ENCODE peak calls at places on chromosomes 16 and 17, in ten cellular contexts. P is keratinocyte, B is H9, R is HepG2, J is neural progenitor cell, D is mammary epithelial cell, C is neuronal stem cell, Z is IMR-90, G is endothelial cell of umbilical vein, O is SK-N-MC. U is an unnamed sample.

GRCh38 chr17:78960945-78961344 is 18.8 kb downstream of the LGALS3BP start:
- DNase-seq in P (no peak), B (no peak), R (peak; percentile 46), J (no peak), D (no peak), C (no peak), Z (no peak), G (no peak), O (no peak), U (no peak)

GRCh38 chr17:3870871-3871306 is 22.0 kb downstream of the CAMKK1 start:
- DNase-seq in P (no peak), B (no peak), R (no peak), J (no peak), D (no peak), C (no peak), Z (no peak), G (peak; percentile 66), O (no peak), U (peak; percentile 43)

GRCh38 chr17:44536090-44536960 is 21.0 kb upstream of the FZD2 start:
- DNase-seq in P (no peak), B (peak; percentile 46), R (no peak), J (no peak), D (no peak), C (no peak), Z (no peak), G (peak; percentile 56), O (peak; percentile 55), U (no peak)

GRCh38 chr16:27595461-27595860 is 45.5 kb downstream of the KATNIP start:
- DNase-seq in P (no peak), B (no peak), R (no peak), J (no peak), D (no peak), C (no peak), Z (no peak), G (no peak), O (no peak), U (no peak)

GRCh38 chr17:29567362-29568330 is 809 bp upstream of the ABHD15 start:
- DNase-seq in P (no peak), B (peak; percentile 83), R (peak; percentile 47), J (peak; percentile 84), D (peak; percentile 59), C (peak; percentile 64), Z (peak; percentile 25), G (peak; percentile 46), O (no peak), U (peak; percentile 80)

GRCh38 chr17:12637015-12637414 is 28.7 kb upstream of the MYOCD start:
- DNase-seq in P (no peak), B (no peak), R (no peak), J (no peak), D (peak; percentile 6), C (no peak), Z (peak; percentile 99), G (no peak), O (no peak), U (no peak)

GRCh38 chr16:49502136-49502881 is 128.7 kb downstream of the C16orf78 start:
- DNase-seq in P (no peak), B (no peak), R (no peak), J (no peak), D (no peak), C (no peak), Z (no peak), G (no peak), O (no peak), U (no peak)

GRCh38 chr16:68227850-68228553 is 7.9 kb downstream of the ESRP2 start:
- DNase-seq in P (no peak), B (no peak), R (no peak), J (no peak), D (no peak), C (no peak), Z (no peak), G (no peak), O (no peak), U (no peak)

GRCh38 chr17:76789235-76789788 is 51.4 kb downstream of the MFSD11 start:
- DNase-seq in P (no peak), B (no peak), R (no peak), J (no peak), D (no peak), C (no peak), Z (no peak), G (no peak), O (no peak), U (no peak)

GRCh38 chr17:28131592-28131991 is 89.1 kb downstream of the NLK start:
- DNase-seq in P (no peak), B (no peak), R (no peak), J (no peak), D (no peak), C (no peak), Z (peak; percentile 70), G (peak; percentile 51), O (no peak), U (no peak)

GRCh38 chr16:27520982-27521673 is 28.6 kb downstream of the GTF3C1 start:
- DNase-seq in P (no peak), B (no peak), R (no peak), J (no peak), D (no peak), C (no peak), Z (peak; percentile 63), G (peak; percentile 77), O (no peak), U (no peak)

GRCh38 chr17:1972429-1973160 is 52.5 kb downstream of the RTN4RL1 start:
- DNase-seq in P (no peak), B (no peak), R (no peak), J (no peak), D (no peak), C (no peak), Z (peak; percentile 12), G (peak; percentile 13), O (no peak), U (no peak)

DNA sequence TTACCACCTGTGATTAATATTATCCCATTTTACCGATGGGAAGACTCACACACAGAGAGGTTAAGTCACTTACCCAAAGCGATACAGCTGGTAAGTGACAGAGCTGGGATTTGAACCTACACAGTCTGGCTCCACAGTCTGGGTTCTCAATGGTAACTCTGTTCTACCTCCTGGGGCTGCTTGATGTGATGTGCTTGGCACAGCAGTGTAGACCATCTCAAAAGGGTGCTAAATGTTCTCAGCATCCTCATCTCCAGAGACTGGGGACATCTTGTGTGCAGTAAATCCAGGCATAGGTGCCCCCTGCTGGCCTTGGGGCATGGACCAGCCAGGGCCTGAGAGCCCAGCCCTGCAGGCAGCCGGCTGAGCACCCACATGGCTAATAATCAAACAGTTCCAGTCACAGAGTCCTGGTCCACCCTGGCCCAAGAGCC is 15.4 kb upstream of the KATNB1 start:
- DNase-seq in P (no peak), B (peak; percentile 58), R (peak; percentile 72), J (peak; percentile 63), D (peak; percentile 39), C (no peak), Z (peak; percentile 50), G (peak; percentile 53), O (no peak), U (peak; percentile 53)
- H3K9ac ChIP-seq in P (no peak overlapping the region), B (no peak overlapping the region), R (no peak overlapping the region), J (no peak overlapping the region), D (no peak overlapping the region), C (no peak overlapping the region), Z (no peak overlapping the region), G (no peak overlapping the region), O (no peak overlapping the region), U (no peak overlapping the region)

GRCh38 chr17:40760105-40761016 is 5.2 kb upstream of the KRT25 start:
- DNase-seq in P (no peak), B (no peak), R (no peak), J (no peak), D (no peak), C (no peak), Z (no peak), G (no peak), O (no peak), U (no peak)

GRCh38 chr17:40765657-40766056 is 6.3 kb downstream of the KRT26 start:
- DNase-seq in P (no peak), B (no peak), R (no peak), J (no peak), D (no peak), C (no peak), Z (no peak), G (no peak), O (no peak), U (no peak)

DNA sequence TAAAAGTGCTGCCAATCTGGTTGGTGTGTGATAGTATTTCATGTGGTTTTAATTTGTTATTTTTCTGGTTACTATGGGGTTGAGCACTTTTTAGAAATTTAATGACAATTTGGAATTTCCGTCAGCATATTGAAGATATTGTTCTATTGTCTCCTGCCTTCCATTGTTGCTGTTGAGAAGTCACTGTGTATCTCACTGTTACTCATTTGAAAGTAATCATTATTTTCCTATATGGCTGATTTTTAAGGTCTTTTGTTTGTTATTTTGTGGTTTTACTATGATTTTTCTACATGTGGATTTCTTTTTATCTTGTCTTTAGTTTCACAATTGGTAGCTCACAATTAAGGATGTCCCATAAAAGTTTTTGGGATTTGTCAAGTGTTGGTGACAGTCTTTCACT is 8.2 kb downstream of the KRT26 start:
- DNase-seq in P (no peak), B (no peak), R (no peak), J (no peak), D (no peak), C (no peak), Z (no peak), G (no peak), O (no peak), U (no peak)
- H3K9me3 ChIP-seq in P (peaks cover 2% of the 10 kb centered on the region), B (peaks cover 4% of the 10 kb centered on the region), R (peaks cover 48% of the 10 kb centered on the region), J (peaks cover 15% of the 10 kb centered on the region), D (peaks cover 22% of the 10 kb centered on the region), C (peaks cover 13% of the 10 kb centered on the region), Z (peaks cover 10% of the 10 kb centered on the region), G (no peaks in the 10 kb centered on the region), O (peaks cover 9% of the 10 kb centered on the region), U (no peaks in the 10 kb centered on the region)

GRCh38 chr17:69454051-69454450 is 39.6 kb downstream of the MAP2K6 start:
- DNase-seq in P (no peak), B (no peak), R (no peak), J (no peak), D (no peak), C (no peak), Z (no peak), G (no peak), O (no peak), U (no peak)
- H3K9ac ChIP-seq in P (no peak overlapping the region), B (no peak overlapping the region), R (no peak overlapping the region), J (no peak overlapping the region), D (no peak overlapping the region), C (no peak overlapping the region), Z (no peak overlapping the region), G (no peak overlapping the region), O (no peak overlapping the region), U (no peak overlapping the region)

GRCh38 chr17:60548990-60549389 is 22.9 kb upstream of the APPBP2 start:
- DNase-seq in P (no peak), B (no peak), R (no peak), J (no peak), D (no peak), C (no peak), Z (no peak), G (no peak), O (no peak), U (no peak)

GRCh38 chr17:60555786-60556185 is 29.7 kb upstream of the APPBP2 start:
- DNase-seq in P (no peak), B (no peak), R (no peak), J (no peak), D (no peak), C (no peak), Z (no peak), G (no peak), O (no peak), U (no peak)

GRCh38 chr17:60557805-60558204 is 31.8 kb upstream of the APPBP2 start:
- DNase-seq in P (peak; percentile 19), B (no peak), R (peak; percentile 45), J (no peak), D (peak; percentile 27), C (no peak), Z (no peak), G (no peak), O (no peak), U (no peak)

GRCh38 chr17:60559659-60559994 is 33.6 kb upstream of the APPBP2 start:
- DNase-seq in P (no peak), B (no peak), R (no peak), J (no peak), D (no peak), C (no peak), Z (no peak), G (no peak), O (no peak), U (no peak)

GRCh38 chr17:60554377-60554788 is 28.3 kb upstream of the APPBP2 start:
- DNase-seq in P (no peak), B (no peak), R (no peak), J (no peak), D (peak; percentile 63), C (no peak), Z (peak; percentile 85), G (no peak), O (no peak), U (no peak)
- H3K9me3 ChIP-seq in P (no peaks in the 10 kb centered on the region), B (peaks cover 10% of the 10 kb centered on the region), R (peaks cover 17% of the 10 kb centered on the region), J (no peaks in the 10 kb centered on the region), D (no peaks in the 10 kb centered on the region), C (peaks cover 24% of the 10 kb centered on the region), Z (peaks cover 4% of the 10 kb centered on the region), G (no peaks in the 10 kb centered on the region), O (no peaks in the 10 kb centered on the region), U (no peaks in the 10 kb centered on the region)

U was measured in colonic mucosa.